ENCODE peak calls at places on chromosomes 11 and 22, in six cellular contexts. J is T follicular helper cell, E is T-cell, N is H54, V is Peyer's patch, U is choroid plexus epithelial cell. Q is an unnamed sample.

GRCh38 chr11:33842236-33842915 is 49.5 kb downstream of the LMO2 start:
- DNase-seq in J (no peak), E (no peak), N (no peak), V (no peak), U (no peak), Q (no peak)

GRCh38 chr22:24429411-24430365 is 2.3 kb downstream of the ADORA2A start:
- DNase-seq in J (peak), E (no peak), N (no peak), V (peak), U (peak), Q (no peak)

GRCh38 chr11:78656984-78657383 is 82.3 kb upstream of the NARS2 start:
- DNase-seq in J (no peak), E (no peak), N (no peak), V (no peak), U (no peak), Q (no peak)

GRCh38 chr11:109547356-109548027 is 125.5 kb downstream of the C11orf87 start:
- DNase-seq in J (no peak), E (no peak), N (no peak), V (no peak), U (peak), Q (no peak)

GRCh38 chr11:116605543-116605942 is 167.2 kb downstream of the BUD13 start:
- DNase-seq in J (no peak), E (no peak), N (no peak), V (no peak), U (peak), Q (no peak)

GRCh38 chr11:110728883-110729282 is 16.6 kb upstream of the ARHGAP20 start:
- DNase-seq in J (no peak), E (no peak), N (no peak), V (no peak), U (peak), Q (no peak)

GRCh38 chr11:75762885-75763284 is 5.7 kb upstream of the DGAT2 start:
- DNase-seq in J (no peak), E (no peak), N (no peak), V (peak), U (peak), Q (no peak)

GRCh38 chr11:27020736-27021135 is 19.9 kb upstream of the BBOX1 start:
- DNase-seq in J (no peak), E (no peak), N (no peak), V (no peak), U (peak), Q (no peak)

GRCh38 chr11:36360833-36361232 is 64.7 kb downstream of the PRR5L start:
- DNase-seq in J (no peak), E (no peak), N (no peak), V (no peak), U (peak), Q (no peak)

GRCh38 chr11:60977224-60977623 is 5.7 kb downstream of the CD6 start:
- DNase-seq in J (no peak), E (no peak), N (no peak), V (peak), U (no peak), Q (no peak)

GRCh38 chr11:67468056-67468455 is 995 bp downstream of the TMEM134 start:
- DNase-seq in J (no peak), E (no peak), N (no peak), V (peak), U (no peak), Q (no peak)

GRCh38 chr22:42236268-42236667 is 34.2 kb downstream of the TCF20 start:
- DNase-seq in J (no peak), E (no peak), N (no peak), V (no peak), U (no peak), Q (no peak)